ENCODE peak calls at places on chromosomes 7 and 10, in six cellular contexts. One of them, this sample, is unnamed.

GRCh38 chr10:123761666-123762230 is 95.6 kb downstream of the GPR26 start:
- DNase-seq in ELF-1: no peak
- DNase-seq in Daoy: no peak
- DNase-seq in thoracic aorta: no peak
- DNase-seq in NCI-H1417: no peak
- DNase-seq in lung: no peak
- DNase-seq in this sample: no peak

GRCh38 chr7:952548-953441 is 1.7 kb downstream of the ADAP1 start:
- DNase-seq in ELF-1: no peak
- DNase-seq in Daoy: no peak
- DNase-seq in thoracic aorta: no peak
- DNase-seq in NCI-H1417: no peak
- DNase-seq in lung: no peak
- DNase-seq in this sample: no peak

GRCh38 chr10:91163709-91164474 is 56.6 kb upstream of the PCGF5 start:
- DNase-seq in ELF-1: peak; percentile 16
- DNase-seq in Daoy: peak; percentile 76
- DNase-seq in thoracic aorta: peak; percentile 71
- DNase-seq in NCI-H1417: peak; percentile 21
- DNase-seq in lung: peak; percentile 66
- DNase-seq in this sample: no peak

GRCh38 chr7:2920956-2921708 is 77.0 kb upstream of the GNA12 start:
- DNase-seq in ELF-1: no peak
- DNase-seq in Daoy: peak; percentile 41
- DNase-seq in thoracic aorta: no peak
- DNase-seq in NCI-H1417: no peak
- DNase-seq in lung: no peak
- DNase-seq in this sample: no peak

GRCh38 chr10:42684517-42684916 is 46.1 kb upstream of the ZNF33B start:
- DNase-seq in ELF-1: no peak
- DNase-seq in Daoy: no peak
- DNase-seq in thoracic aorta: no peak
- DNase-seq in NCI-H1417: no peak
- DNase-seq in lung: no peak
- DNase-seq in this sample: no peak

GRCh38 chr7:159117366-159118219 is 27.1 kb downstream of the VIPR2 start:
- DNase-seq in ELF-1: no peak
- DNase-seq in Daoy: no peak
- DNase-seq in thoracic aorta: no peak
- DNase-seq in NCI-H1417: peak; percentile 46
- DNase-seq in lung: no peak
- DNase-seq in this sample: no peak

GRCh38 chr7:94436018-94436604 is 41.4 kb downstream of the COL1A2 start:
- DNase-seq in ELF-1: peak; percentile 42
- DNase-seq in Daoy: peak; percentile 70
- DNase-seq in thoracic aorta: peak; percentile 31
- DNase-seq in NCI-H1417: peak; percentile 86
- DNase-seq in lung: peak; percentile 76
- DNase-seq in this sample: peak; percentile 75

GRCh38 chr7:96591900-96592676 is 117.6 kb downstream of the SEM1 start:
- DNase-seq in ELF-1: peak; percentile 71
- DNase-seq in Daoy: peak; percentile 19
- DNase-seq in thoracic aorta: no peak
- DNase-seq in NCI-H1417: no peak
- DNase-seq in lung: no peak
- DNase-seq in this sample: no peak

GRCh38 chr7:110877086-110877485 is 213.8 kb upstream of the LRRN3 start:
- DNase-seq in ELF-1: no peak
- DNase-seq in Daoy: no peak
- DNase-seq in thoracic aorta: no peak
- DNase-seq in NCI-H1417: no peak
- DNase-seq in lung: no peak
- DNase-seq in this sample: no peak

GRCh38 chr7:66145404-66145843 is 30.8 kb downstream of the CRCP start:
- DNase-seq in ELF-1: no peak
- DNase-seq in Daoy: no peak
- DNase-seq in thoracic aorta: no peak
- DNase-seq in NCI-H1417: no peak
- DNase-seq in lung: peak; percentile 44
- DNase-seq in this sample: peak; percentile 18

GRCh38 chr10:22631646-22632278 is 82.6 kb downstream of the PIP4K2A start:
- DNase-seq in ELF-1: no peak
- DNase-seq in Daoy: no peak
- DNase-seq in thoracic aorta: no peak
- DNase-seq in NCI-H1417: no peak
- DNase-seq in lung: no peak
- DNase-seq in this sample: no peak

GRCh38 chr10:86436963-86437362 is 70.4 kb upstream of the GRID1 start:
- DNase-seq in ELF-1: no peak
- DNase-seq in Daoy: no peak
- DNase-seq in thoracic aorta: no peak
- DNase-seq in NCI-H1417: no peak
- DNase-seq in lung: no peak
- DNase-seq in this sample: no peak

GRCh38 chr10:35613597-35614226 is 8.6 kb downstream of the GJD4 start:
- DNase-seq in ELF-1: no peak
- DNase-seq in Daoy: peak; percentile 20
- DNase-seq in thoracic aorta: no peak
- DNase-seq in NCI-H1417: no peak
- DNase-seq in lung: no peak
- DNase-seq in this sample: no peak

GRCh38 chr10:129078746-129079480 is 388.1 kb upstream of the MGMT start:
- DNase-seq in ELF-1: no peak
- DNase-seq in Daoy: no peak
- DNase-seq in thoracic aorta: no peak
- DNase-seq in NCI-H1417: no peak
- DNase-seq in lung: peak; percentile 21
- DNase-seq in this sample: no peak

GRCh38 chr10:132607961-132608495 is 70.4 kb downstream of the INPP5A start:
- DNase-seq in ELF-1: no peak
- DNase-seq in Daoy: no peak
- DNase-seq in thoracic aorta: no peak
- DNase-seq in NCI-H1417: no peak
- DNase-seq in lung: no peak
- DNase-seq in this sample: no peak

GRCh38 chr7:25900245-25900644 is 251.8 kb upstream of the NFE2L3 start:
- DNase-seq in ELF-1: no peak
- DNase-seq in Daoy: no peak
- DNase-seq in thoracic aorta: no peak
- DNase-seq in NCI-H1417: no peak
- DNase-seq in lung: no peak
- DNase-seq in this sample: no peak

GRCh38 chr7:70474639-70475234 is 657.2 kb upstream of the GALNT17 start:
- DNase-seq in ELF-1: no peak
- DNase-seq in Daoy: no peak
- DNase-seq in thoracic aorta: no peak
- DNase-seq in NCI-H1417: no peak
- DNase-seq in lung: no peak
- DNase-seq in this sample: peak; percentile 42

GRCh38 chr7:14432936-14433335 is 443.5 kb upstream of the ETV1 start:
- DNase-seq in ELF-1: peak; percentile 24
- DNase-seq in Daoy: no peak
- DNase-seq in thoracic aorta: no peak
- DNase-seq in NCI-H1417: no peak
- DNase-seq in lung: no peak
- DNase-seq in this sample: no peak

GRCh38 chr7:112622159-112622715 is 141.4 kb downstream of the LSMEM1 start:
- DNase-seq in ELF-1: no peak
- DNase-seq in Daoy: no peak
- DNase-seq in thoracic aorta: no peak
- DNase-seq in NCI-H1417: no peak
- DNase-seq in lung: no peak
- DNase-seq in this sample: no peak

GRCh38 chr7:117132385-117133120 is 179.3 kb downstream of the ST7 start:
- DNase-seq in ELF-1: no peak
- DNase-seq in Daoy: peak; percentile 85
- DNase-seq in thoracic aorta: no peak
- DNase-seq in NCI-H1417: no peak
- DNase-seq in lung: no peak
- DNase-seq in this sample: no peak

GRCh38 chr10:8095962-8096361 is 41.5 kb downstream of the GATA3 start:
- DNase-seq in ELF-1: peak; percentile 59
- DNase-seq in Daoy: no peak
- DNase-seq in thoracic aorta: no peak
- DNase-seq in NCI-H1417: no peak
- DNase-seq in lung: no peak
- DNase-seq in this sample: no peak

This sample was measured in NCI-H2171 treated with DMSO at 0.1 percent for 48 hours.